ENCODE peak calls at places on chromosome 7, in five cellular contexts. Y is HTR-8/SVneo, F is ELF-1, T is AG09309, X is endothelial cell. L is an unnamed sample.

GRCh38 chr7:3089493-3089892 is 45.8 kb upstream of the CARD11 start:
- DNase-seq in F (peak), T (no peak), Y (peak), X (peak), L (peak)

GRCh38 chr7:150974468-150975391 is 3.4 kb downstream of the KCNH2 start:
- DNase-seq in Y (no peak), T (no peak), F (no peak), X (peak), L (peak)

GRCh38 chr7:113199841-113200240 is 81.5 kb upstream of the SMIM30 start:
- DNase-seq in X (no peak), F (no peak), T (peak), Y (no peak), L (peak)

GRCh38 chr7:455110-455928 is 64.3 kb downstream of the PDGFA start:
- DNase-seq in F (no peak), X (no peak), Y (peak), T (no peak), L (no peak)

GRCh38 chr7:2175514-2175913 is 57.2 kb downstream of the MAD1L1 start:
- DNase-seq in F (peak), X (no peak), Y (peak), T (peak), L (peak)

GRCh38 chr7:20519641-20520040 is 95.8 kb upstream of the ABCB5 start:
- DNase-seq in Y (no peak), F (no peak), X (no peak), T (no peak), L (no peak)

GRCh38 chr7:91034459-91035368 is 229.5 kb upstream of the FZD1 start:
- DNase-seq in F (peak), T (peak), X (peak), Y (peak), L (peak)

GRCh38 chr7:50793115-50793946 is 10.6 kb upstream of the GRB10 start:
- DNase-seq in T (no peak), Y (no peak), F (no peak), X (peak), L (peak)

GRCh38 chr7:101537935-101538595 is 91.0 kb downstream of the MYL10 start:
- DNase-seq in X (no peak), Y (no peak), F (no peak), T (no peak), L (no peak)

GRCh38 chr7:11706666-11707605 is 125.1 kb downstream of the THSD7A start:
- DNase-seq in Y (no peak), T (no peak), X (no peak), F (no peak), L (no peak)

GRCh38 chr7:28957064-28957821 is 887 bp downstream of the TRIL start:
- DNase-seq in F (peak), Y (no peak), X (peak), T (no peak), L (no peak)

GRCh38 chr7:140576589-140576988 is 64.0 kb downstream of the DENND2A start:
- DNase-seq in T (no peak), Y (no peak), F (no peak), X (no peak), L (no peak)

GRCh38 chr7:113113912-113114311 is 4.4 kb downstream of the SMIM30 start:
- DNase-seq in X (no peak), F (peak), Y (no peak), T (no peak), L (peak)